ENCODE peak calls at places on chromosome X, in seven cellular contexts. One of them, this sample, is unnamed.

GRCh38 chrX:66553973-66554372 is 84.9 kb downstream of the EDA2R start:
- DNase-seq in trophoblast cell: no peak
- DNase-seq in H9: no peak
- DNase-seq in mesendoderm: no peak
- DNase-seq in IMR-90: no peak
- DNase-seq in H1: no peak
- DNase-seq in mesenchymal stem cell: no peak
- DNase-seq in this sample: no peak

GRCh38 chrX:12421918-12422317 is 283.6 kb downstream of the FRMPD4 start:
- DNase-seq in trophoblast cell: no peak
- DNase-seq in H1: no peak
- DNase-seq in mesendoderm: peak
- DNase-seq in IMR-90: peak
- DNase-seq in H9: no peak
- DNase-seq in mesenchymal stem cell: no peak
- DNase-seq in this sample: no peak

GRCh38 chrX:154082396-154083133 is 15.0 kb downstream of the MECP2 start:
- DNase-seq in mesendoderm: no peak
- DNase-seq in H9: no peak
- DNase-seq in trophoblast cell: peak
- DNase-seq in mesenchymal stem cell: peak
- DNase-seq in IMR-90: peak
- DNase-seq in H1: no peak
- DNase-seq in this sample: no peak

GRCh38 chrX:24498181-24498580 is 33.1 kb downstream of the PDK3 start:
- DNase-seq in mesenchymal stem cell: no peak
- DNase-seq in H9: no peak
- DNase-seq in IMR-90: no peak
- DNase-seq in mesendoderm: peak
- DNase-seq in trophoblast cell: peak
- DNase-seq in H1: no peak
- DNase-seq in this sample: peak

GRCh38 chrX:45846328-45846727 is 645.7 kb upstream of the DIPK2B start:
- DNase-seq in trophoblast cell: no peak
- DNase-seq in IMR-90: no peak
- DNase-seq in H9: no peak
- DNase-seq in H1: no peak
- DNase-seq in mesendoderm: no peak
- DNase-seq in mesenchymal stem cell: no peak
- DNase-seq in this sample: no peak

GRCh38 chrX:40543661-40544328 is 37.0 kb upstream of the ATP6AP2 start:
- DNase-seq in H9: no peak
- DNase-seq in mesenchymal stem cell: peak
- DNase-seq in trophoblast cell: peak
- DNase-seq in H1: no peak
- DNase-seq in IMR-90: peak
- DNase-seq in mesendoderm: peak
- DNase-seq in this sample: peak

GRCh38 chrX:14027031-14027430 is 2.7 kb downstream of the GEMIN8 start:
- DNase-seq in H1: no peak
- DNase-seq in mesenchymal stem cell: no peak
- DNase-seq in trophoblast cell: no peak
- DNase-seq in IMR-90: peak
- DNase-seq in mesendoderm: no peak
- DNase-seq in H9: no peak
- DNase-seq in this sample: no peak

GRCh38 chrX:151708821-151709220 is 7.0 kb upstream of the FATE1 start:
- DNase-seq in mesenchymal stem cell: no peak
- DNase-seq in H1: no peak
- DNase-seq in mesendoderm: no peak
- DNase-seq in trophoblast cell: no peak
- DNase-seq in H9: no peak
- DNase-seq in IMR-90: no peak
- DNase-seq in this sample: no peak

GRCh38 chrX:154463611-154464220 is 5.6 kb downstream of the PLXNA3 start:
- DNase-seq in IMR-90: no peak
- DNase-seq in H1: no peak
- DNase-seq in mesendoderm: no peak
- DNase-seq in mesenchymal stem cell: no peak
- DNase-seq in trophoblast cell: no peak
- DNase-seq in H9: no peak
- DNase-seq in this sample: no peak

GRCh38 chrX:48700951-48701653 is 4.6 kb downstream of the SUV39H1 start:
- DNase-seq in mesendoderm: no peak
- DNase-seq in H9: no peak
- DNase-seq in trophoblast cell: peak
- DNase-seq in mesenchymal stem cell: no peak
- DNase-seq in H1: no peak
- DNase-seq in IMR-90: peak
- DNase-seq in this sample: no peak

DNA sequence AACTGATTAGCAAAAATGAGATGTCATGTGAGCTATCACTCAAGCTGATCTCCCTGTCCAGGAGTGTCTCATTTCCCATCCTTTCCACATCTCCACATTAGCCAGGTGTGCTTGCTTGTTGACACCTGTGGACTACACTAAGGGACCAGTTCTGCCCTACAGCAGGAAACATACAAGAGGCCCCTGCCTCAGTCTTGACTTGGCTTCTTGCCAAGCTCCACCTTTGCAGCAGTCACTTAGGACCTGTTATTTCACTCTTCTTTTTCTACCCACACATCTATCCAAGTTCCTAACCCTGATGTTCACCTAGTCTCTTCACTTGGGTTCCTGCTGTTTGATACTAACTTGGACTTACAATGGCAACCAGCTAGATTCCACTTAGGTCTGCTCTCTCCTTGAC is 13.2 kb downstream of the FRMD7 start:
- DNase-seq in H9: no peak
- DNase-seq in H1: no peak
- DNase-seq in mesenchymal stem cell: no peak
- DNase-seq in mesendoderm: no peak
- DNase-seq in IMR-90: no peak
- DNase-seq in trophoblast cell: no peak
- DNase-seq in this sample: no peak
- H2BK120ac ChIP-seq in H9: no peak
- H2BK120ac ChIP-seq in H1: no peak
- H2BK120ac ChIP-seq in mesenchymal stem cell: no peak
- H2BK120ac ChIP-seq in mesendoderm: no peak
- H2BK120ac ChIP-seq in IMR-90: no peak
- H2BK120ac ChIP-seq in trophoblast cell: no peak
- H2BK120ac ChIP-seq in this sample: no peak

DNA sequence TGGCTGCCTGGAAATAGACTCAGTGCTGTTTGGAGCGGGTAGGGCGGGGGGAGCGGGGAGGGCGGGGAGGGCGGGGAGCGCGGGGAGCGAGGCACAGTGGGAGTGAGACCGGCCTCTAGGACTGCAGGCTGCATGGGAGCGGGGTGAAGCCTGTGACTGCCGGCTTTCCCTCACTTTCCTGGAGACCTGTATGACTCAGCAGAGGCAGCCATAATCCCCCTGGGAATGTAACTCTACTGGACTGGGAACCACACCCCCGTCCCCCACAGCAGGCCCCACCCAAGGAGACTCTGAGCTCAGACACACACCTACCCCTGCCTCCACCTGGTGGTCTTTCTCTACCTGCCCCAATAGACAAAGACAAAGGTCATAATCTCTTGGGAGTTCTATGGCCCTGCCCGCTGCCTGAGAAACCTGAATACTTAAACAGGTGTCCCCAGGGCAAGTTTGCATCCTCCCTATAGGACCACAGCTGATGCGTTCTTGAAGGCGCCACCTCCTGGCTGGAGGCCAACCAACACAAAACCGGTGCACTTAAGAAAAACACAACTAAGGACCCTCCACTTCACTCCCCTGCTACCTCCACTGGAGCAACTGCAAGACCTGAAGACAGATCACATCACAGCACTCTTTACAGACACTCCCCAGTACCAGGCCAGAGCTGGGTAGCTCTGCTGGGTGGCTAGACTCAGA is 18.0 kb downstream of the HDAC8 start:
- DNase-seq in H1: peak
- DNase-seq in mesendoderm: peak
- DNase-seq in trophoblast cell: no peak
- DNase-seq in IMR-90: no peak
- DNase-seq in mesenchymal stem cell: peak
- DNase-seq in H9: peak
- DNase-seq in this sample: peak
- H2BK120ac ChIP-seq in H1: no peak
- H2BK120ac ChIP-seq in mesendoderm: no peak
- H2BK120ac ChIP-seq in trophoblast cell: no peak
- H2BK120ac ChIP-seq in IMR-90: no peak
- H2BK120ac ChIP-seq in mesenchymal stem cell: no peak
- H2BK120ac ChIP-seq in H9: no peak
- H2BK120ac ChIP-seq in this sample: no peak

GRCh38 chrX:142854970-142855369 is 170.8 kb upstream of the SPANXN4 start:
- DNase-seq in H1: no peak
- DNase-seq in trophoblast cell: no peak
- DNase-seq in IMR-90: no peak
- DNase-seq in mesendoderm: no peak
- DNase-seq in H9: no peak
- DNase-seq in mesenchymal stem cell: no peak
- DNase-seq in this sample: no peak
- H2BK120ac ChIP-seq in H1: no peak
- H2BK120ac ChIP-seq in trophoblast cell: no peak
- H2BK120ac ChIP-seq in IMR-90: no peak
- H2BK120ac ChIP-seq in mesendoderm: no peak
- H2BK120ac ChIP-seq in H9: no peak
- H2BK120ac ChIP-seq in mesenchymal stem cell: no peak
- H2BK120ac ChIP-seq in this sample: no peak

GRCh38 chrX:107505223-107505622 is 55.8 kb downstream of the FRMPD3 start:
- DNase-seq in mesendoderm: no peak
- DNase-seq in mesenchymal stem cell: no peak
- DNase-seq in IMR-90: no peak
- DNase-seq in H1: no peak
- DNase-seq in H9: no peak
- DNase-seq in trophoblast cell: no peak
- DNase-seq in this sample: no peak

GRCh38 chrX:107507093-107507743 is 57.8 kb downstream of the FRMPD3 start:
- DNase-seq in H1: no peak
- DNase-seq in mesendoderm: no peak
- DNase-seq in trophoblast cell: no peak
- DNase-seq in IMR-90: no peak
- DNase-seq in H9: no peak
- DNase-seq in mesenchymal stem cell: no peak
- DNase-seq in this sample: no peak

GRCh38 chrX:107506596-107507031 is 57.2 kb downstream of the FRMPD3 start:
- DNase-seq in trophoblast cell: no peak
- DNase-seq in mesendoderm: peak
- DNase-seq in H9: no peak
- DNase-seq in H1: peak
- DNase-seq in IMR-90: no peak
- DNase-seq in mesenchymal stem cell: no peak
- DNase-seq in this sample: no peak

GRCh38 chrX:107508925-107509324 is 59.5 kb downstream of the FRMPD3 start:
- DNase-seq in H9: no peak
- DNase-seq in H1: no peak
- DNase-seq in mesendoderm: no peak
- DNase-seq in trophoblast cell: no peak
- DNase-seq in mesenchymal stem cell: no peak
- DNase-seq in IMR-90: no peak
- DNase-seq in this sample: no peak

DNA sequence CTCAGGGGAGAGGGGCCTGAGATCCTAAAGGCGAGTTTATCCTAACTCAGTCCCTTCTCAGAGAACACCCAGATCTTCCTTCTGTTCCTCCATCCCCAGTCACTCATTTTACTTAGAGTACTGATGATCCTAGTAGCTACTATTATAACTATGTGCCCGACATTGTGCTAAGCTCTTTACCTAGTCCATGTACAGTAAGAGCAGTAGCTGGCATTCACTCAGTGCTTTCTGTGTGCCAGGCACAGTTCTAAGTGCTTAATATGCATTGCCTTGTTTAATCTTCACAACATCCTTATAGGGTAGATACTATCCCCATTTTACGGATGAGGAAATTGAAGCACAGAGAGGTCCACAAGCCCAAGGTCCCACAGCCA is 58.3 kb downstream of the FRMPD3 start:
- DNase-seq in trophoblast cell: no peak
- DNase-seq in mesenchymal stem cell: no peak
- DNase-seq in H1: no peak
- DNase-seq in IMR-90: no peak
- DNase-seq in H9: no peak
- DNase-seq in mesendoderm: no peak
- DNase-seq in this sample: no peak
- H2BK120ac ChIP-seq in trophoblast cell: no peak
- H2BK120ac ChIP-seq in mesenchymal stem cell: no peak
- H2BK120ac ChIP-seq in H1: no peak
- H2BK120ac ChIP-seq in IMR-90: no peak
- H2BK120ac ChIP-seq in H9: no peak
- H2BK120ac ChIP-seq in mesendoderm: no peak
- H2BK120ac ChIP-seq in this sample: no peak

GRCh38 chrX:132533409-132533808 is 44.6 kb upstream of the MBNL3 start:
- DNase-seq in H9: no peak
- DNase-seq in trophoblast cell: no peak
- DNase-seq in mesenchymal stem cell: peak
- DNase-seq in H1: no peak
- DNase-seq in IMR-90: no peak
- DNase-seq in mesendoderm: no peak
- DNase-seq in this sample: no peak

GRCh38 chrX:132532955-132533354 is 44.1 kb upstream of the MBNL3 start:
- DNase-seq in H1: no peak
- DNase-seq in mesendoderm: no peak
- DNase-seq in H9: no peak
- DNase-seq in trophoblast cell: no peak
- DNase-seq in IMR-90: peak
- DNase-seq in mesenchymal stem cell: peak
- DNase-seq in this sample: no peak

DNA sequence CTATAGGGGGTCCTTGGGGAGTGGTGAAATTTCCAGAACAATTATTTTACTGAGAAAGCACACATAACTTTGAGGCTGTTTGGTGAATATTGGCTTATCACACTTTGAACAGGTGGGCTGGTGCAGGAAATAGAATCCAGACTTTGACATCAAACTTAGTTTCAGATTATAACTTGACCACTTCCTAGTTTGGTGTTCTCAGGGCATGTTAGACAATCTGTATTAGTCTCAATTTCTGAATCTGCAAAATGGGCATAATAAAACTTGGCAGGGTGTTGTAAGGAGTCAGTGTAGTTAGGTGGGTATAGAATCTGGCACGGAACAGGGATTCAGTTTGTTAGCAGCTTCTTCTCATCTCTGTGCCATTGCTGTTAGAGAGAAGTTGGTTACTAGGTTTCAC is 43.3 kb upstream of the MBNL3 start:
- DNase-seq in trophoblast cell: no peak
- DNase-seq in H1: no peak
- DNase-seq in mesenchymal stem cell: no peak
- DNase-seq in H9: no peak
- DNase-seq in mesendoderm: no peak
- DNase-seq in IMR-90: no peak
- DNase-seq in this sample: no peak
- H2BK120ac ChIP-seq in trophoblast cell: no peak
- H2BK120ac ChIP-seq in H1: no peak
- H2BK120ac ChIP-seq in mesenchymal stem cell: no peak
- H2BK120ac ChIP-seq in H9: no peak
- H2BK120ac ChIP-seq in mesendoderm: no peak
- H2BK120ac ChIP-seq in IMR-90: no peak
- H2BK120ac ChIP-seq in this sample: no peak

This sample was measured in neuronal stem cell.